ENCODE peak calls at places on chromosomes 16 and 17, in five cellular contexts. F is WTC11, S is neural progenitor cell, T is upper lobe of right lung, R is astrocyte of the spinal cord. Z is an unnamed sample.

GRCh38 chr17:80006339-80006720 is 29.3 kb downstream of the TBC1D16 start:
- DNase-seq in S (no peak), F (no peak), T (no peak), R (no peak), Z (no peak)

GRCh38 chr17:32944248-32945020 is 16.5 kb downstream of the TMEM98 start:
- DNase-seq in F (no peak), T (no peak), S (no peak), R (no peak), Z (no peak)

GRCh38 chr16:12802048-12802447 is 1.6 kb downstream of the CPPED1 start:
- DNase-seq in F (no peak), S (no peak), T (no peak), R (no peak), Z (no peak)

GRCh38 chr17:72305964-72306551 is 185.2 kb downstream of the SOX9 start:
- DNase-seq in R (peak; percentile 4), F (no peak), S (no peak), T (no peak), Z (no peak)

GRCh38 chr16:88764913-88765349 is 20.1 kb downstream of the PIEZO1 start:
- DNase-seq in R (no peak), S (no peak), T (peak; percentile 90), F (peak; percentile 44), Z (no peak)

GRCh38 chr16:11597268-11597690 is 10.6 kb upstream of the LITAF start:
- DNase-seq in S (no peak), F (no peak), R (no peak), T (no peak), Z (no peak)

GRCh38 chr16:70508752-70509151 is 14.6 kb downstream of the COG4 start:
- DNase-seq in R (no peak), F (no peak), S (no peak), T (no peak), Z (no peak)

GRCh38 chr17:4720787-4721186 is 10.4 kb downstream of the ARRB2 start:
- DNase-seq in R (no peak), T (no peak), S (no peak), F (no peak), Z (no peak)

GRCh38 chr17:75731716-75732498 is 10.6 kb downstream of the ITGB4 start:
- DNase-seq in F (no peak), R (no peak), S (no peak), T (no peak), Z (no peak)

GRCh38 chr16:88195021-88195581 is 187.7 kb upstream of the ZNF469 start:
- DNase-seq in F (no peak), T (peak; percentile 42), S (no peak), R (no peak), Z (no peak)

GRCh38 chr16:17561056-17561455 is 90.3 kb upstream of the XYLT1 start:
- DNase-seq in T (no peak), S (no peak), F (no peak), R (no peak), Z (no peak)

GRCh38 chr16:48592839-48593429 is 17.0 kb downstream of the N4BP1 start:
- DNase-seq in R (peak; percentile 38), T (no peak), S (peak; percentile 23), F (no peak), Z (no peak)
- TF ChIP-seq CTCF in R (no peak), T (no peak), S (no peak), F (no peak), Z (no peak)

GRCh38 chr16:24069036-24069590 is 187.0 kb upstream of the CACNG3 start:
- DNase-seq in F (no peak), S (no peak), T (no peak), R (no peak), Z (no peak)

GRCh38 chr16:24073321-24073720 is 182.8 kb upstream of the CACNG3 start:
- DNase-seq in F (no peak), R (no peak), T (no peak), S (no peak), Z (no peak)

GRCh38 chr16:24071990-24072389 is 184.1 kb upstream of the CACNG3 start:
- DNase-seq in T (no peak), R (no peak), S (no peak), F (no peak), Z (no peak)

GRCh38 chr16:24074574-24074973 is 181.6 kb upstream of the CACNG3 start:
- DNase-seq in T (no peak), R (no peak), F (no peak), S (no peak), Z (no peak)

GRCh38 chr16:24070851-24071250 is 185.3 kb upstream of the CACNG3 start:
- DNase-seq in F (peak; percentile 70), T (no peak), R (no peak), S (peak; percentile 81), Z (peak; percentile 15)
- TF ChIP-seq CTCF in F (peak; percentile 55), T (peak; percentile 42), R (peak; percentile 30), S (peak; percentile 81), Z (peak; percentile 68)

GRCh38 chr17:17785407-17785806 is 51.4 kb downstream of the SREBF1 start:
- DNase-seq in R (no peak), T (no peak), F (no peak), S (no peak), Z (no peak)

GRCh38 chr17:17783825-17784598 is 52.8 kb downstream of the SREBF1 start:
- DNase-seq in S (peak; percentile 92), T (no peak), F (peak; percentile 55), R (peak; percentile 65), Z (peak; percentile 17)

GRCh38 chr17:17783121-17783824 is 53.5 kb downstream of the SREBF1 start:
- DNase-seq in F (peak; percentile 79), S (peak; percentile 88), R (peak; percentile 16), T (peak; percentile 84), Z (peak; percentile 33)

GRCh38 chr17:17782425-17783120 is 54.2 kb downstream of the SREBF1 start:
- DNase-seq in T (no peak), R (peak; percentile 19), S (peak; percentile 72), F (peak; percentile 52), Z (peak; percentile 28)

DNA sequence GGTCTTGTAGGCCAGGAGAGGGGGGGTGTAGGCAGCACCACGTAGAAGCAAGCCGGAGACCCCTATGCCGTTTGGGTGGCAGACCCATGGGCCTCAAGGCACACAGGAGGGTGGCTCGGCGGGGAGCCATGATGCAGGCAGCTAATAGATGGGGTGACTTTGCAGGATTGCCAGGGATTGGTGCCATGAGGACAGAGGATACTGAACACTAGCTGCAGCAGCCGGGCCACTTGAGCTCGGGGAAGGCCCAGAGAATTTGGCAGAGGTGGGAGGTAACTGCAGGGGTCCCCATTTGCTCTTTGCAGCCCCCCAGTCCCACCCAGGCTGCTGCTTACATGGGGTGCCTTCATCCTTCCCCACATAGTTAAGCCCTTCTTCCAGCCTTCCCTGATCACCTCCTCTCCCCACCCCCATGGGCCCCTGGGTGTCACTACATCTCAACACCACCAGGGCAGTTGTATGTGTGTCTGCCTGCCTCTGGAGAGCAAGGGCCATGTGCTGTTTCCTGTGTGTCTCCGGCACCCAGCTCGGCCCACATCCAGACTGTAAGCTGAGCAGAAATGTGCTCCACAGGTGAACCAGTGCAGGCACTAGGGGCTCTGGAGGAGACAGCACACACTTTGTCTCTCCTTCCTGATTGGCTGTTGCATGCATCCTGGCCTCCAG is 52.1 kb downstream of the SREBF1 start:
- DNase-seq in R (no peak), T (no peak), F (no peak), S (peak; percentile 56), Z (no peak)
- TF ChIP-seq CTCF in R (no peak), T (no peak), F (no peak), S (peak; percentile 19), Z (peak; percentile 44)

GRCh38 chr16:21684199-21684598 is 20.4 kb downstream of the OTOA start:
- DNase-seq in R (no peak), S (peak; percentile 33), F (peak; percentile 66), T (no peak), Z (peak; percentile 23)
- TF ChIP-seq CTCF in R (peak; percentile 50), S (peak; percentile 67), F (peak; percentile 90), T (peak; percentile 45), Z (peak; percentile 57)

GRCh38 chr16:20364051-20364450 is 11.5 kb upstream of the UMOD start:
- DNase-seq in T (no peak), R (no peak), S (no peak), F (no peak), Z (no peak)
- TF ChIP-seq CTCF in T (no peak), R (no peak), S (no peak), F (no peak), Z (no peak)

GRCh38 chr17:16380640-16381495 is at the start of gene UBB:
- DNase-seq in T (peak; percentile 98), R (peak; percentile 99), S (peak; percentile 99), F (peak; percentile 97), Z (peak; percentile 86)
- TF ChIP-seq CTCF in T (no peak), R (peak; percentile 16), S (peak; percentile 34), F (no peak), Z (no peak)

DNA sequence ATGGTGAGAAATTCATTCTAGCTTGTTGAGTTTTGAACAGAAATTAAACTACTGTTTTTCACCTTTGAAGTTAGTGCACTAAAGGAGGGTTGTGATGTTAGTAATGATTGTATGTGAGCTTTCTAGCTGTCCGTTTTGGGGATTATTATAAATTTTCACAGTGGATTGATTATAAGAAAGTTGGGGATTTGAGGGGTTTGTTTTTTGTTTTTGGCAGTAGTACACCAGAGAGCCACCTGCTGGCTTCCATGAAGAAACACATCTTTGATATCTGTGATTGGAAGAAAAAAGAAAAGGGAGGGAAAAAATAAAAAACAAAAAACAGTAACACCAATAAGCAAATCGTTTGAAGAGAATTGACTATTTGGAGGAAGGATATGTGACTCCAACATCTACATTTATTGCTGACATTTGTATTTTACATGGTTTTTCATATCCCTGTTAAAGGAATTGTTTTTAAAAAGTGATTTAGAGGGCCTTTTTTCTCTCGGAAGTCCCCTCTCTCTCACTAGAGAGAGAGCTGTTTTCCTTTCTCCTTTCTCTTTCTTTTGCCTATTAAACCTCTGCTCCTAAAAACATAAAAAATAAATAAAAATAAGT is 1469.5 kb upstream of the GOT2 start:
- DNase-seq in F (no peak), S (peak; percentile 26), R (peak; percentile 20), T (no peak), Z (no peak)
- TF ChIP-seq CTCF in F (no peak), S (peak; percentile 67), R (peak; percentile 43), T (peak; percentile 40), Z (peak; percentile 67)

DNA sequence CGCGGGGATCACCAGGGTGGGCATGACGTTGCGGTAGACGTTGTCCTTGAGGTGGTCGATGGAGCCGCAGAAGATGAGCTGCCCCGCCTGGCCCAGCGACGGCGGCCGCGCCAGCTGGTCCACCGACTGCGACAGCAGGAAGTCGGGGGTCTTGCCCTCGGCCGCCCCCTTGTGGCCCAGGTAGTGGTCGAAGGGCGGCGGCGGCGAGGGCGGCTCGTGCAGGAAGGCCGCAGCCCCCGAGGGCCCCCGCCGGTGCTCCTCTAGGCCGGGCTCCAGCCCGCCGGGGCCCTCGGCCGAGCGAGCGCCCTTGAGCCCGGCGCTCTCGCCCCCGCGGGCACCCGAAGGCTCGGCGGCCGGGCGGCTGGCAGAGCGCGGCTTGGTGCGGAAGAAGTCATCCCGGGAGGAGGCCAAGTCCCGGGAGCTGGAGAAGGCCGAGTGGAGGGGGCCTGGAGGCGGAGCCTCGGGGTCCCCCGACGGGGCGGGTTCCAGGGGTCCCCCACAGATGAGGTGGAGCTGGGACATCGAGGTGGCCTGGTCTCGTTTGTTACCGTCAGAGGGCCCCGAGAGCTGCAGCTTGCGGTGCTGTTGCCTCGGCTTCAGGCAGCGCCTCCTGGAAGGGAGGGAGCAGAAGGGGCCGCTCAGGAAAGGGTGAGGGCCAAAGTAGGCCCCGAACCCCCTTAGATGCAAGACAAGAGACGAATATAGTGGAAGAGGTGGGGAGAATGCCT is 8.9 kb downstream of the FAM171A2 start:
- DNase-seq in R (no peak), F (peak; percentile 90), S (peak; percentile 91), T (peak; percentile 73), Z (peak; percentile 75)
- TF ChIP-seq CTCF in R (peak; percentile 28), F (peak; percentile 84), S (peak; percentile 63), T (peak; percentile 20), Z (peak; percentile 68)

GRCh38 chr16:4839942-4840341 is 7.1 kb downstream of the GLYR1 start:
- DNase-seq in T (no peak), R (no peak), F (no peak), S (no peak), Z (no peak)
- TF ChIP-seq CTCF in T (no peak), R (no peak), F (no peak), S (no peak), Z (no peak)

Z was measured in neural crest cell.